ENCODE peak calls at places on chromosomes 12 and 14, in ten cellular contexts. B is astrocyte; E is heart right ventricle; C is thyroid gland; U is HepG2; S is A549; Z is RWPE2; T is CD4-positive, CD25-positive, alpha-beta regulatory T cell; A is trophoblast cell; L is uterus. J is an unnamed sample.
A peak's percentile ranks its signal among the peaks of the same experiment; 100 is the strongest.

GRCh38 chr12:94148841-94149780 is 734 bp downstream of the PLXNC1 start:
- DNase-seq in B (peak; percentile 24), E (peak; percentile 20), C (peak; percentile 34), U (no peak), S (peak; percentile 34), Z (no peak), T (peak; percentile 43), A (no peak), L (peak; percentile 35), J (peak; percentile 52)

GRCh38 chr12:43057561-43057960 is 468.0 kb upstream of the PRICKLE1 start:
- DNase-seq in B (peak; percentile 20), E (no peak), C (no peak), U (no peak), S (no peak), Z (no peak), T (no peak), A (no peak), L (no peak), J (no peak)

GRCh38 chr12:105419606-105420005 is 89.1 kb downstream of the C12orf75 start:
- DNase-seq in B (no peak), E (no peak), C (no peak), U (no peak), S (no peak), Z (no peak), T (no peak), A (no peak), L (no peak), J (no peak)

GRCh38 chr14:21043387-21044105 is 1.4 kb downstream of the RNASE7 start:
- DNase-seq in B (no peak), E (no peak), C (no peak), U (no peak), S (no peak), Z (no peak), T (no peak), A (no peak), L (no peak), J (no peak)

GRCh38 chr12:90922068-90922743 is 32.8 kb downstream of the CCER1 start:
- DNase-seq in B (peak; percentile 67), E (no peak), C (no peak), U (no peak), S (no peak), Z (no peak), T (no peak), A (no peak), L (no peak), J (no peak)

GRCh38 chr12:79559591-79559990 is 131.2 kb downstream of the PAWR start:
- DNase-seq in B (no peak), E (no peak), C (no peak), U (no peak), S (no peak), Z (no peak), T (no peak), A (no peak), L (no peak), J (no peak)

GRCh38 chr12:76424941-76425340 is 76.7 kb upstream of the BBS10 start:
- DNase-seq in B (no peak), E (no peak), C (no peak), U (no peak), S (no peak), Z (no peak), T (no peak), A (no peak), L (no peak), J (no peak)

GRCh38 chr12:131729254-131729955 is 18.5 kb downstream of the SFSWAP start:
- DNase-seq in B (no peak), E (no peak), C (no peak), U (no peak), S (no peak), Z (no peak), T (no peak), A (no peak), L (no peak), J (no peak)

GRCh38 chr14:100674897-100675618 is 51.6 kb upstream of the DLK1 start:
- DNase-seq in B (no peak), E (no peak), C (no peak), U (no peak), S (no peak), Z (no peak), T (no peak), A (no peak), L (no peak), J (no peak)

GRCh38 chr12:58576071-58576470 is 344.2 kb downstream of the LRIG3 start:
- DNase-seq in B (no peak), E (no peak), C (no peak), U (no peak), S (no peak), Z (no peak), T (no peak), A (no peak), L (no peak), J (no peak)

GRCh38 chr14:55071870-55072640 is 20.6 kb downstream of the MAPK1IP1L start:
- DNase-seq in B (peak; percentile 98), E (peak; percentile 56), C (no peak), U (no peak), S (no peak), Z (no peak), T (peak; percentile 57), A (peak; percentile 4), L (peak; percentile 46), J (peak; percentile 86)

GRCh38 chr14:55077155-55077554 is 25.7 kb downstream of the MAPK1IP1L start:
- DNase-seq in B (no peak), E (no peak), C (no peak), U (peak; percentile 19), S (no peak), Z (peak; percentile 76), T (peak; percentile 46), A (peak; percentile 62), L (no peak), J (no peak)

GRCh38 chr14:55073856-55074255 is 22.4 kb downstream of the MAPK1IP1L start:
- DNase-seq in B (peak; percentile 83), E (no peak), C (no peak), U (no peak), S (no peak), Z (no peak), T (no peak), A (no peak), L (no peak), J (no peak)

GRCh38 chr14:55075628-55076027 is 24.2 kb downstream of the MAPK1IP1L start:
- DNase-seq in B (peak; percentile 48), E (no peak), C (no peak), U (no peak), S (no peak), Z (no peak), T (no peak), A (no peak), L (no peak), J (no peak)

GRCh38 chr14:55074662-55075061 is 23.2 kb downstream of the MAPK1IP1L start:
- DNase-seq in B (peak; percentile 59), E (no peak), C (no peak), U (no peak), S (no peak), Z (no peak), T (no peak), A (no peak), L (no peak), J (no peak)
- H3K4me3 ChIP-seq in B (no peak overlapping the region), E (no peak overlapping the region), C (no peak overlapping the region), U (no peak overlapping the region), S (no peak overlapping the region), Z (no peak overlapping the region), T (peak overlapping the region; percentile 73), A (no peak overlapping the region), L (no peak overlapping the region), J (no peak overlapping the region)

GRCh38 chr14:22567437-22567836 is 21.6 kb downstream of the DAD1 start:
- DNase-seq in B (no peak), E (no peak), C (no peak), U (no peak), S (no peak), Z (no peak), T (no peak), A (no peak), L (no peak), J (no peak)
- H3K9me3 ChIP-seq in B (no peaks in the 10 kb centered on the region), E (no peaks in the 10 kb centered on the region), C (no peaks in the 10 kb centered on the region), U (no peaks in the 10 kb centered on the region), S (no peaks in the 10 kb centered on the region), Z (no peaks in the 10 kb centered on the region), T (no peaks in the 10 kb centered on the region), A (no peaks in the 10 kb centered on the region), L (no peaks in the 10 kb centered on the region), J (no peaks in the 10 kb centered on the region)

GRCh38 chr12:11152725-11153124 is 18.3 kb upstream of the SMIM10L1 start:
- DNase-seq in B (no peak), E (no peak), C (no peak), U (no peak), S (no peak), Z (no peak), T (no peak), A (no peak), L (no peak), J (no peak)

GRCh38 chr12:11150832-11151231 is 16.4 kb upstream of the TAS2R30 start:
- DNase-seq in B (no peak), E (no peak), C (no peak), U (no peak), S (no peak), Z (no peak), T (no peak), A (no peak), L (no peak), J (no peak)

GRCh38 chr12:11158885-11159444 is 12.0 kb upstream of the SMIM10L1 start:
- DNase-seq in B (no peak), E (no peak), C (no peak), U (no peak), S (no peak), Z (no peak), T (no peak), A (no peak), L (no peak), J (no peak)

DNA sequence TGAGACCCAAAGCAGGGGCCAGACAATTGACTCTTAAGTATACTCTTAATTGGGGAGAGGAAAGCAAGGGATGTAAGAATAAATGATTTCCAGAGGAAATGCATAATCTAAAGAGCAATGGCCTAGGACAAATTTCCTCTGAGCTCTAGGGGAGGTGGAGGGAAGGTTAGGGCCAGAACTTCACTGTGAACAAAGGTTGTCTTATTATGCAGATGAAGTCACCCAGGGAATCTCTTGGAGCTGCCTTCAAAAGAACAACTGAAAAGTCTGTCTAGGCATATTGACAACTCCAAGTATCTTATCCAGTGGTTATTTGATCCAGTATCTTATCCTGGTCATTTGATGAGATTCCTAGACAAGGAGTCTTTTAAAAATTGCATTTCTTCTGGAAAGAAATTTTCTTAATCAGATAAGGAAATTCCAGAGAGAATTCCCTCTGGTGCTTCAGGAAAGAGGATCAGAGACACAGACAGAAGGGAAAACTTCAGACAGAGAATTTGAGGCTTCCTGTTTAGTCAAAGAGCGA is 16.5 kb upstream of the SMIM10L1 start:
- DNase-seq in B (no peak), E (no peak), C (no peak), U (no peak), S (no peak), Z (no peak), T (no peak), A (peak; percentile 32), L (no peak), J (no peak)
- H3K4me3 ChIP-seq in B (no peak overlapping the region), E (no peak overlapping the region), C (no peak overlapping the region), U (no peak overlapping the region), S (no peak overlapping the region), Z (no peak overlapping the region), T (no peak overlapping the region), A (no peak overlapping the region), L (no peak overlapping the region), J (no peak overlapping the region)

DNA sequence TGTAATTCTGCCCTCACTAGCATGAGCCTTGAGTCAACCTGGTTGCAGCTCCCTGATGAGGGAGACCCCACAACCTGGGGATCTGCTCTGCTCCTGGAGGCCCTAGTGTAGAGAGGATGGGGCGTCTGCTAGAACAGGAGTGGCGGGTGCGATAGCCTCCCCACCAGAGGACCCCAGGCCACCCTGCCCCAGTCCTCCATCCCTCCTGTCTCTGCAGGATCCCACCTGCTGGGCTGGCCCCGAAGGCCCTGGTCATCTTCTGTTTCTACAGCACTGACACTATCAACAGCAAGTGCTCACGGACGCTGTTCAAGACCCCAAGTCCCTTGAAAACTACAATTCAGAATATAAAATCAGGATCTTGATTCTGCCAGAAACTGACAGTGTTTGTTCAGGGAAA is 15.2 kb downstream of the ANHX start:
- DNase-seq in B (no peak), E (no peak), C (no peak), U (no peak), S (no peak), Z (no peak), T (no peak), A (no peak), L (no peak), J (no peak)
- H3K9me3 ChIP-seq in B (peaks cover 30% of the 10 kb centered on the region), E (no peaks in the 10 kb centered on the region), C (no peaks in the 10 kb centered on the region), U (peaks cover 90% of the 10 kb centered on the region), S (peaks cover 81% of the 10 kb centered on the region), Z (peaks cover 11% of the 10 kb centered on the region), T (peaks cover 79% of the 10 kb centered on the region), A (peaks cover 66% of the 10 kb centered on the region), L (no peaks in the 10 kb centered on the region), J (no peaks in the 10 kb centered on the region)